ENCODE peak calls at places on chromosomes 1 and 21, in six cellular contexts. One of them, this sample, is unnamed.

GRCh38 chr1:205934788-205935187 is 8.5 kb downstream of the SLC26A9 start:
- DNase-seq in AG04449: no peak
- DNase-seq in skeletal muscle cell: no peak
- DNase-seq in fibroblast of pulmonary artery: no peak
- DNase-seq in upper lobe of right lung: peak; percentile 84
- DNase-seq in adipocyte: no peak
- DNase-seq in this sample: no peak

GRCh38 chr1:218460367-218460766 is 115.2 kb downstream of the TGFB2 start:
- DNase-seq in upper lobe of right lung: no peak
- DNase-seq in skeletal muscle cell: no peak
- DNase-seq in AG04449: no peak
- DNase-seq in fibroblast of pulmonary artery: peak; percentile 79
- DNase-seq in adipocyte: peak; percentile 48
- DNase-seq in this sample: no peak

GRCh38 chr1:229843627-229844238 is 217.7 kb downstream of the URB2 start:
- DNase-seq in upper lobe of right lung: no peak
- DNase-seq in skeletal muscle cell: peak; percentile 82
- DNase-seq in fibroblast of pulmonary artery: peak; percentile 39
- DNase-seq in AG04449: no peak
- DNase-seq in adipocyte: peak; percentile 3
- DNase-seq in this sample: no peak

GRCh38 chr1:26694185-26694572 is 1.6 kb upstream of the ARID1A start:
- DNase-seq in skeletal muscle cell: no peak
- DNase-seq in fibroblast of pulmonary artery: no peak
- DNase-seq in upper lobe of right lung: no peak
- DNase-seq in adipocyte: peak; percentile 57
- DNase-seq in AG04449: no peak
- DNase-seq in this sample: no peak

GRCh38 chr1:89130716-89131115 is 4.8 kb upstream of the GBP2 start:
- DNase-seq in AG04449: no peak
- DNase-seq in fibroblast of pulmonary artery: peak; percentile 22
- DNase-seq in skeletal muscle cell: no peak
- DNase-seq in adipocyte: no peak
- DNase-seq in upper lobe of right lung: no peak
- DNase-seq in this sample: no peak

GRCh38 chr1:9671377-9672140 is 20.0 kb downstream of the PIK3CD start:
- DNase-seq in AG04449: peak; percentile 40
- DNase-seq in skeletal muscle cell: no peak
- DNase-seq in fibroblast of pulmonary artery: no peak
- DNase-seq in upper lobe of right lung: no peak
- DNase-seq in adipocyte: no peak
- DNase-seq in this sample: no peak

GRCh38 chr1:165143437-165144065 is 213.0 kb downstream of the LMX1A start:
- DNase-seq in fibroblast of pulmonary artery: no peak
- DNase-seq in skeletal muscle cell: no peak
- DNase-seq in upper lobe of right lung: no peak
- DNase-seq in AG04449: no peak
- DNase-seq in adipocyte: no peak
- DNase-seq in this sample: no peak

GRCh38 chr1:14113841-14114567 is 414.0 kb downstream of the PRDM2 start:
- DNase-seq in adipocyte: peak; percentile 50
- DNase-seq in skeletal muscle cell: peak; percentile 1
- DNase-seq in upper lobe of right lung: peak; percentile 68
- DNase-seq in AG04449: no peak
- DNase-seq in fibroblast of pulmonary artery: peak; percentile 16
- DNase-seq in this sample: no peak

GRCh38 chr1:72202761-72203160 is 79.6 kb downstream of the NEGR1 start:
- DNase-seq in AG04449: no peak
- DNase-seq in skeletal muscle cell: no peak
- DNase-seq in upper lobe of right lung: no peak
- DNase-seq in fibroblast of pulmonary artery: no peak
- DNase-seq in adipocyte: no peak
- DNase-seq in this sample: no peak

GRCh38 chr1:55741516-55741915 is 526.4 kb upstream of the USP24 start:
- DNase-seq in skeletal muscle cell: no peak
- DNase-seq in fibroblast of pulmonary artery: peak; percentile 87
- DNase-seq in adipocyte: peak; percentile 91
- DNase-seq in upper lobe of right lung: no peak
- DNase-seq in AG04449: peak; percentile 66
- DNase-seq in this sample: no peak

GRCh38 chr1:179247923-179248322 is 18.4 kb upstream of the ABL2 start:
- DNase-seq in skeletal muscle cell: no peak
- DNase-seq in AG04449: no peak
- DNase-seq in adipocyte: no peak
- DNase-seq in upper lobe of right lung: no peak
- DNase-seq in fibroblast of pulmonary artery: no peak
- DNase-seq in this sample: no peak

GRCh38 chr21:45581322-45581712 is 39.1 kb upstream of the SLC19A1 start:
- DNase-seq in fibroblast of pulmonary artery: no peak
- DNase-seq in adipocyte: no peak
- DNase-seq in AG04449: no peak
- DNase-seq in upper lobe of right lung: peak; percentile 56
- DNase-seq in skeletal muscle cell: no peak
- DNase-seq in this sample: no peak

GRCh38 chr1:29474274-29474824 is 238.0 kb downstream of the PTPRU start:
- DNase-seq in upper lobe of right lung: no peak
- DNase-seq in AG04449: no peak
- DNase-seq in skeletal muscle cell: no peak
- DNase-seq in adipocyte: no peak
- DNase-seq in fibroblast of pulmonary artery: no peak
- DNase-seq in this sample: no peak

GRCh38 chr1:213720032-213720431 is 267.7 kb upstream of the PROX1 start:
- DNase-seq in AG04449: no peak
- DNase-seq in adipocyte: no peak
- DNase-seq in fibroblast of pulmonary artery: no peak
- DNase-seq in upper lobe of right lung: no peak
- DNase-seq in skeletal muscle cell: no peak
- DNase-seq in this sample: no peak

GRCh38 chr1:209641216-209642181 is 10.7 kb downstream of the LAMB3 start:
- DNase-seq in fibroblast of pulmonary artery: peak; percentile 85
- DNase-seq in adipocyte: no peak
- DNase-seq in upper lobe of right lung: peak; percentile 82
- DNase-seq in skeletal muscle cell: no peak
- DNase-seq in AG04449: no peak
- DNase-seq in this sample: no peak

GRCh38 chr1:147807405-147807804 is 47.0 kb upstream of the GJA5 start:
- DNase-seq in AG04449: no peak
- DNase-seq in adipocyte: no peak
- DNase-seq in fibroblast of pulmonary artery: no peak
- DNase-seq in upper lobe of right lung: no peak
- DNase-seq in skeletal muscle cell: no peak
- DNase-seq in this sample: no peak

GRCh38 chr1:204989266-204990058 is 53.5 kb upstream of the CNTN2 start:
- DNase-seq in upper lobe of right lung: peak; percentile 75
- DNase-seq in fibroblast of pulmonary artery: peak; percentile 76
- DNase-seq in skeletal muscle cell: peak; percentile 32
- DNase-seq in adipocyte: peak; percentile 83
- DNase-seq in AG04449: peak; percentile 17
- DNase-seq in this sample: no peak

GRCh38 chr1:222815367-222815765 is 527 bp downstream of the DISP1 start:
- DNase-seq in skeletal muscle cell: no peak
- DNase-seq in upper lobe of right lung: no peak
- DNase-seq in adipocyte: peak; percentile 75
- DNase-seq in AG04449: no peak
- DNase-seq in fibroblast of pulmonary artery: peak; percentile 33
- DNase-seq in this sample: peak; percentile 37

GRCh38 chr21:46109251-46110221 is 11.6 kb downstream of the COL6A2 start:
- DNase-seq in skeletal muscle cell: no peak
- DNase-seq in fibroblast of pulmonary artery: no peak
- DNase-seq in upper lobe of right lung: peak; percentile 64
- DNase-seq in AG04449: no peak
- DNase-seq in adipocyte: no peak
- DNase-seq in this sample: no peak

GRCh38 chr1:19799877-19800804 is at the start of gene TMCO4:
- DNase-seq in upper lobe of right lung: peak; percentile 86
- DNase-seq in AG04449: peak; percentile 42
- DNase-seq in skeletal muscle cell: peak; percentile 35
- DNase-seq in adipocyte: peak; percentile 74
- DNase-seq in fibroblast of pulmonary artery: peak; percentile 68
- DNase-seq in this sample: peak; percentile 69

GRCh38 chr1:91450260-91450659 is 45.6 kb upstream of the HFM1 start:
- DNase-seq in adipocyte: peak; percentile 88
- DNase-seq in upper lobe of right lung: no peak
- DNase-seq in AG04449: peak; percentile 5
- DNase-seq in fibroblast of pulmonary artery: peak; percentile 22
- DNase-seq in skeletal muscle cell: no peak
- DNase-seq in this sample: no peak

GRCh38 chr1:214658785-214659184 is 55.8 kb downstream of the CENPF start:
- DNase-seq in fibroblast of pulmonary artery: peak; percentile 48
- DNase-seq in upper lobe of right lung: no peak
- DNase-seq in adipocyte: peak; percentile 64
- DNase-seq in AG04449: no peak
- DNase-seq in skeletal muscle cell: no peak
- DNase-seq in this sample: no peak

GRCh38 chr1:58084266-58084665 is 462.3 kb downstream of the OMA1 start:
- DNase-seq in adipocyte: peak; percentile 4
- DNase-seq in upper lobe of right lung: no peak
- DNase-seq in AG04449: no peak
- DNase-seq in fibroblast of pulmonary artery: no peak
- DNase-seq in skeletal muscle cell: no peak
- DNase-seq in this sample: no peak

GRCh38 chr21:17461582-17461981 is 51.3 kb upstream of the CXADR start:
- DNase-seq in skeletal muscle cell: no peak
- DNase-seq in upper lobe of right lung: no peak
- DNase-seq in fibroblast of pulmonary artery: peak; percentile 71
- DNase-seq in adipocyte: peak; percentile 44
- DNase-seq in AG04449: no peak
- DNase-seq in this sample: no peak

GRCh38 chr21:37393030-37393429 is 26.5 kb downstream of the DYRK1A start:
- DNase-seq in fibroblast of pulmonary artery: no peak
- DNase-seq in AG04449: no peak
- DNase-seq in skeletal muscle cell: no peak
- DNase-seq in upper lobe of right lung: no peak
- DNase-seq in adipocyte: no peak
- DNase-seq in this sample: no peak

GRCh38 chr1:237390798-237391197 is 348.8 kb downstream of the RYR2 start:
- DNase-seq in adipocyte: no peak
- DNase-seq in AG04449: no peak
- DNase-seq in upper lobe of right lung: no peak
- DNase-seq in skeletal muscle cell: no peak
- DNase-seq in fibroblast of pulmonary artery: peak; percentile 61
- DNase-seq in this sample: no peak

DNA sequence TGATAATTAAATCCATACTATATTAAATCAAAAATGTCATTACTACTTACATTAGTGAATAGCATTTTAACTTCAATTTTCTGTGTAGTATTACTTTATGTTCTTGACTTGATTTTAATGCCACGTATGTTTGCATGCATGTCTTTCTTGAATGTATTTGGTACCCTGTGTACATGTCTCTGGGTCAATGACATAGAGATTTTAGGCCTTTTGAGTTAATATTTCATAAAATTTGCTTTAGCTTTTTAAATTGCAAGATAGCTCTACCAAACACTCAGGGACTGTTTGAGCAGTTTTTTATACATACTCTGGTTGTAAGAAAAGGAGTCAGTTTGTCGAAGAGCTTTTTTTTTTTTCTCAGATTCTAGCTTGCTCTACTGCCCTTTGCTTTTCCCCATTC is 1.5 kb downstream of the MLLT11 start:
- DNase-seq in fibroblast of pulmonary artery: no peak
- DNase-seq in AG04449: no peak
- DNase-seq in upper lobe of right lung: no peak
- DNase-seq in skeletal muscle cell: no peak
- DNase-seq in adipocyte: peak; percentile 34
- DNase-seq in this sample: no peak
- H3K4me3 ChIP-seq in fibroblast of pulmonary artery: peak overlapping the region; percentile 97
- H3K4me3 ChIP-seq in AG04449: peak overlapping the region; percentile 94
- H3K4me3 ChIP-seq in upper lobe of right lung: no peak overlapping the region
- H3K4me3 ChIP-seq in skeletal muscle cell: peak overlapping the region; percentile 77
- H3K4me3 ChIP-seq in adipocyte: no peak overlapping the region
- H3K4me3 ChIP-seq in this sample: no peak overlapping the region

DNA sequence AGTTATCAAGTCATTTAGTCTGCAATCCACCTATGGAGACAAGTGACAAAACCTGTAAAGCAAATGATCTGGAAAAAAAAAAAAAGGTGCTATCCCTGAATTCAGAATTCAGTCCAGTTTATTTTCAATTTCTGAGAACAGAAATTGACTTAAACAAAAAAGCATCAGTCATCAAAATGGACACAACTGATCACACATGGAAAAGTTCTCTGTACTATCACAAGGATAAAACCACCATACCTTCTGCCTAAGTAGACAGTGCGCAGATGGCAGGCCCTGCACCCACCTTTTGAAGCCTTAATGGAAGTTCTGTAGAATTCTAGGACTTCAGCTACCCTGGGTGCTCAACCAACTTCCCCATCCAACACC is 3.5 kb downstream of the PABPC4 start:
- DNase-seq in upper lobe of right lung: no peak
- DNase-seq in adipocyte: no peak
- DNase-seq in fibroblast of pulmonary artery: no peak
- DNase-seq in skeletal muscle cell: no peak
- DNase-seq in AG04449: no peak
- DNase-seq in this sample: no peak
- H3K4me3 ChIP-seq in upper lobe of right lung: no peak overlapping the region
- H3K4me3 ChIP-seq in adipocyte: peak overlapping the region; percentile 98
- H3K4me3 ChIP-seq in fibroblast of pulmonary artery: peak overlapping the region; percentile 85
- H3K4me3 ChIP-seq in skeletal muscle cell: peak overlapping the region; percentile 86
- H3K4me3 ChIP-seq in AG04449: peak overlapping the region; percentile 21
- H3K4me3 ChIP-seq in this sample: no peak overlapping the region

GRCh38 chr1:28172690-28173150 is 3.8 kb downstream of the PTAFR start:
- DNase-seq in upper lobe of right lung: no peak
- DNase-seq in AG04449: no peak
- DNase-seq in skeletal muscle cell: no peak
- DNase-seq in fibroblast of pulmonary artery: peak; percentile 69
- DNase-seq in adipocyte: no peak
- DNase-seq in this sample: no peak

GRCh38 chr1:28176492-28177470 is at the start of gene PTAFR:
- DNase-seq in AG04449: no peak
- DNase-seq in adipocyte: no peak
- DNase-seq in upper lobe of right lung: peak; percentile 72
- DNase-seq in skeletal muscle cell: no peak
- DNase-seq in fibroblast of pulmonary artery: no peak
- DNase-seq in this sample: no peak

GRCh38 chr1:28171246-28171645 is 5.2 kb downstream of the PTAFR start:
- DNase-seq in adipocyte: no peak
- DNase-seq in upper lobe of right lung: no peak
- DNase-seq in skeletal muscle cell: no peak
- DNase-seq in AG04449: no peak
- DNase-seq in fibroblast of pulmonary artery: no peak
- DNase-seq in this sample: no peak

GRCh38 chr1:28173151-28173979 is 3.1 kb downstream of the PTAFR start:
- DNase-seq in adipocyte: no peak
- DNase-seq in skeletal muscle cell: no peak
- DNase-seq in AG04449: no peak
- DNase-seq in fibroblast of pulmonary artery: peak; percentile 49
- DNase-seq in upper lobe of right lung: no peak
- DNase-seq in this sample: no peak

DNA sequence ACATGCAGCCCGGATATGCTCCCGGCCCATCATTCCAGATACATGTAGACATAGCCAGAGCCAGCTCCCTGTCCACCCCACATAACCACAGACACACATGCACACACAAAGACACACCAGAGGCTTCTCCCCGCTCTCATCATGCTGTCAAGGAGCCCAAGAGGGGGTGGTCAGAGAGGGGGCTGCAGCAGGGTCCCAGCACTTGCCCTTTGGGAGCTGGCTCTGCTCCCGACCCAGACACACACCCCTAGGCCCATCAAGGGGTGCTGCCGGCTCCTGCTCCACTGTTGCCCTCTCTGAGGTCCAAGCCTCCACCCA is 2.6 kb downstream of the PTAFR start:
- DNase-seq in adipocyte: no peak
- DNase-seq in skeletal muscle cell: no peak
- DNase-seq in upper lobe of right lung: no peak
- DNase-seq in fibroblast of pulmonary artery: no peak
- DNase-seq in AG04449: no peak
- DNase-seq in this sample: no peak
- H3K4me3 ChIP-seq in adipocyte: peak overlapping the region; percentile 31
- H3K4me3 ChIP-seq in skeletal muscle cell: no peak overlapping the region
- H3K4me3 ChIP-seq in upper lobe of right lung: peak overlapping the region; percentile 35
- H3K4me3 ChIP-seq in fibroblast of pulmonary artery: no peak overlapping the region
- H3K4me3 ChIP-seq in AG04449: no peak overlapping the region
- H3K4me3 ChIP-seq in this sample: no peak overlapping the region

GRCh38 chr1:160658162-160658955 is 11.5 kb upstream of the SLAMF1 start:
- DNase-seq in fibroblast of pulmonary artery: no peak
- DNase-seq in upper lobe of right lung: no peak
- DNase-seq in adipocyte: no peak
- DNase-seq in skeletal muscle cell: no peak
- DNase-seq in AG04449: no peak
- DNase-seq in this sample: no peak
- H3K4me3 ChIP-seq in fibroblast of pulmonary artery: no peak overlapping the region
- H3K4me3 ChIP-seq in upper lobe of right lung: no peak overlapping the region
- H3K4me3 ChIP-seq in adipocyte: no peak overlapping the region
- H3K4me3 ChIP-seq in skeletal muscle cell: no peak overlapping the region
- H3K4me3 ChIP-seq in AG04449: no peak overlapping the region
- H3K4me3 ChIP-seq in this sample: no peak overlapping the region